ENCODE peak calls at places on chromosomes 16 and 17, in five cellular contexts. G is NCI-H1105 treated with DMSO at 0.1 percent for 48 hours; Z is occipital lobe; Y is DMS153; X is activated CD4-positive, alpha-beta T cell treated with anti-CD3 and anti-CD28 coated beads, Interleukin-2, amount 10 ng/mL, durations not matched to agents 7 days and 5 days. F is an unnamed sample.

GRCh38 chr17:78798695-78799559 is 16.9 kb upstream of the CYTH1 start:
- DNase-seq in G (no peak), Z (no peak), Y (no peak), X (no peak), F (no peak)

GRCh38 chr17:63035271-63035670 is 69.2 kb downstream of the TANC2 start:
- DNase-seq in G (peak), Z (no peak), Y (no peak), X (no peak), F (no peak)

GRCh38 chr17:7191069-7191468 is 11.9 kb upstream of the ASGR1 start:
- DNase-seq in G (no peak), Z (no peak), Y (no peak), X (no peak), F (no peak)

GRCh38 chr17:78991906-78992532 is 12.3 kb upstream of the LGALS3BP start:
- DNase-seq in G (no peak), Z (no peak), Y (no peak), X (no peak), F (no peak)

GRCh38 chr16:55021595-55022475 is 91.2 kb downstream of the IRX5 start:
- DNase-seq in G (no peak), Z (no peak), Y (no peak), X (no peak), F (no peak)

GRCh38 chr17:29433551-29433950 is 43.4 kb downstream of the TAOK1 start:
- DNase-seq in G (no peak), Z (no peak), Y (no peak), X (no peak), F (no peak)

GRCh38 chr16:77555781-77556180 is 120.9 kb upstream of the ADAMTS18 start:
- DNase-seq in G (no peak), Z (no peak), Y (no peak), X (no peak), F (no peak)

GRCh38 chr17:16997514-16998429 is 25.9 kb upstream of the TNFRSF13B start:
- DNase-seq in G (no peak), Z (no peak), Y (no peak), X (no peak), F (no peak)

GRCh38 chr17:39920218-39921210 is 2.1 kb upstream of the GSDMB start:
- DNase-seq in G (no peak), Z (no peak), Y (no peak), X (peak), F (no peak)

GRCh38 chr16:9523994-9524393 is 432.6 kb downstream of the HAPSTR1 start:
- DNase-seq in G (no peak), Z (no peak), Y (no peak), X (no peak), F (no peak)

GRCh38 chr16:54540525-54541180 is 254.1 kb upstream of the IRX3 start:
- DNase-seq in G (no peak), Z (no peak), Y (peak), X (no peak), F (no peak)